ENCODE peak calls at places on chromosomes 13 and 19, in seven cellular contexts. S is pancreas, Q is IMR-90, M is left ventricle myocardium inferior, H is HCT116, N is gastrocnemius medialis, D is brain microvascular endothelial cell. A is an unnamed sample.
A peak's percentile ranks its signal among the peaks of the same experiment; 100 is the strongest.

GRCh38 chr13:30017880-30018279 is 167.5 kb upstream of the UBL3 start:
- DNase-seq in S (no peak), Q (no peak), M (no peak), H (no peak), N (no peak), D (no peak), A (no peak)

GRCh38 chr19:15331419-15332310 is 674 bp downstream of the BRD4 start:
- DNase-seq in S (peak; percentile 61), Q (no peak), M (peak; percentile 60), H (no peak), N (peak; percentile 34), D (no peak), A (no peak)

GRCh38 chr13:76570485-76570884 is 315.7 kb downstream of the KCTD12 start:
- DNase-seq in S (no peak), Q (no peak), M (no peak), H (no peak), N (no peak), D (no peak), A (no peak)

GRCh38 chr19:18408053-18408476 is 10.6 kb upstream of the LRRC25 start:
- DNase-seq in S (peak; percentile 59), Q (no peak), M (no peak), H (no peak), N (no peak), D (no peak), A (no peak)

GRCh38 chr13:108478179-108478578 is 151.2 kb upstream of the MYO16 start:
- DNase-seq in S (no peak), Q (no peak), M (no peak), H (no peak), N (no peak), D (no peak), A (no peak)

GRCh38 chr13:113723400-113724015 is 35.5 kb upstream of the TMEM255B start:
- DNase-seq in S (no peak), Q (no peak), M (no peak), H (no peak), N (no peak), D (no peak), A (no peak)

GRCh38 chr19:18157465-18158063 is 4.6 kb downstream of the PIK3R2 start:
- DNase-seq in S (peak; percentile 56), Q (no peak), M (no peak), H (no peak), N (no peak), D (no peak), A (peak; percentile 70)

GRCh38 chr19:15501596-15501995 is 6.7 kb upstream of the CYP4F22 start:
- DNase-seq in S (no peak), Q (no peak), M (no peak), H (no peak), N (no peak), D (no peak), A (no peak)

GRCh38 chr19:49791776-49792445 is 21.2 kb downstream of the FUZ start:
- DNase-seq in S (no peak), Q (no peak), M (no peak), H (no peak), N (no peak), D (no peak), A (no peak)

GRCh38 chr19:12872941-12873890 is 8.0 kb downstream of the DNASE2 start:
- DNase-seq in S (peak; percentile 79), Q (peak; percentile 37), M (no peak), H (no peak), N (no peak), D (peak; percentile 52), A (peak; percentile 62)

GRCh38 chr19:18440421-18440877 is 2.5 kb upstream of the ISYNA1 start:
- DNase-seq in S (peak; percentile 51), Q (no peak), M (peak; percentile 27), H (no peak), N (no peak), D (no peak), A (peak; percentile 8)

DNA sequence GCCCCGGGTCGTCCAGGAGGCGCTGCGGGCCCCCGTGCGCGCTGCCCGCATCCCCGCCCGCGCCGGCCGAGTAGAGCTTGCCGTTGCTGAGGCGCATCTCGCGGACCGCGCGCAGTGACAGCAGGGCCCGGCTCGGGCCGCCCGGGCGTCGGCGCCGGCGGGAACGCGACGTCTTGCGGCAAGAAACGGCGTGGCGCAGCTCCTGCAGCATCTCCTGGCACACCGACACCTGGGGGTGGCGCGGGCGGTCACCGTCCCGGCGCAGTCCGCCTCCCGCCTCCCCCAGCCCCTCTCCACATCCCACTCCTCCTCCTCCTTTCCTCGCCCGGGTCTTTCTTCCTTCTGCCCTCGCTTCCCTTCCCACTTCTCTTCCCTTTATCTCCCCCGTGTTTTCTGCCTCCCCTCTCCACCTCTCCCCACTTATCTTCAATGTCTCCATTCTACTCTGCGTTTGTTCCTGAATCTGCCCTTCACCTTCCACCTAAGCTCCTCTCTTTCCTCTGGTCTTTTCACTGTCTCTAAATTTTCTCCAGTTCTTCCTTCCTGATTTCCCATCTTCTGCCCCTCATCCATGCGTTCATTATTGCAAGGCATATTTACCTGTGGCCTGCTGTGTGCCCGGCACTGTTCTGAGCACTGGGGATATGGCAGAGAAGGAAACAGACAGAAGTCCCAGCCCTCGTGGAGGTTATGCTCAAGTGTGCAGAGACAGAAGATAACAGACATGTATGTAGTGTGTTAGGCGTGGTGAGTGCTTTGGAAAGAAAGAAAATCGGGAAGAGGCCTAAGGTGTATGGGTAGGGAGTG is 5.2 kb upstream of the ATP1A3 start:
- DNase-seq in S (no peak), Q (no peak), M (no peak), H (no peak), N (no peak), D (no peak), A (no peak)
- H3K27me3 ChIP-seq in S (no peaks in the 10 kb centered on the region), Q (peaks cover 77% of the 10 kb centered on the region), M (peaks cover 81% of the 10 kb centered on the region), H (peaks cover 24% of the 10 kb centered on the region), N (peaks cover 54% of the 10 kb centered on the region), D (peaks cover 50% of the 10 kb centered on the region), A (peaks cover 26% of the 10 kb centered on the region)

GRCh38 chr19:40588110-40588854 is 11.6 kb downstream of the SHKBP1 start:
- DNase-seq in S (no peak), Q (no peak), M (no peak), H (peak; percentile 46), N (no peak), D (peak; percentile 32), A (peak; percentile 49)

GRCh38 chr19:40589723-40590429 is 11.3 kb upstream of the LTBP4 start:
- DNase-seq in S (no peak), Q (no peak), M (no peak), H (no peak), N (no peak), D (no peak), A (no peak)

GRCh38 chr19:40588926-40589569 is 12.1 kb upstream of the LTBP4 start:
- DNase-seq in S (no peak), Q (no peak), M (no peak), H (no peak), N (no peak), D (no peak), A (no peak)

GRCh38 chr19:40592170-40592569 is 9.0 kb upstream of the LTBP4 start:
- DNase-seq in S (no peak), Q (peak; percentile 76), M (no peak), H (no peak), N (no peak), D (peak; percentile 71), A (peak; percentile 76)

GRCh38 chr19:40590464-40591265 is 10.5 kb upstream of the LTBP4 start:
- DNase-seq in S (no peak), Q (no peak), M (no peak), H (no peak), N (no peak), D (no peak), A (no peak)
- TF ChIP-seq CTCF in S (no peak), Q (no peak), M (no peak), H (no peak), N (no peak), D (no peak), A (no peak)

DNA sequence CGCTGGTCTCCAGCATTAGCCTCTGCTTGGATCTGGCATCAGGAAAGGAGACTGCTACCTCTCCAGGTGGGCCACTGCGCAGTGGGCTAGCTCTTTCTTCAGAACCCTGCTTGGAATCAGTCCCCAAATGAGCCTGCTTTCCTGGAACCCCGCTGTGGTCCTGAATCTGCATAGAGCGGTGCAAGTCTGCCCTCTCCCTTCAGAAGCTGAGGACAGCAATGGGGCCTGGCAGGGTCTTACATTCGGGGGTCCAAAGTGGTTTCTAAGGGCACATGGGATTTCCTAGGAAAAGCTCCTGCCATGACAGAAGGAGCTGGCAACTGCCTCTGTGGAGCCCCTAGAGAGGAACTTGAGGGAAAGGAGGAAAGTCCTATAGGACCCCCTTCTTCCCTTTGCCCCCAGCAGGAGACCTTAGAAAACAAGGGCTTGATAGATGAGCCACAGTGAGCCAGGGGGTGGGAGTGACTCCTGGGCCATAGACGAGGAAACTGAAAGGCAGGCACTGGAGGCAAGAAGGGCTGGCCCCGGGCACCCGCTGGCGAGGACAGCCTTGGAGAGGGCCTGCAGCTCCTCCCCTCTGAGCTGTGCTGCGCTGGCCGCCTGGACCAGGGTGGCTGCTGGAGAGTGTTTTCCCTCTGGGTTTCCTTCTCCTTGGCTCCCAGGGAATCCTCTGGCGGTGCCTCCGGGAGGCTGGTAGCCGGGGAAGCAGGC is 1.4 kb upstream of the VSTM2B start:
- DNase-seq in S (no peak), Q (no peak), M (peak; percentile 2), H (no peak), N (no peak), D (no peak), A (no peak)
- H3K27me3 ChIP-seq in S (peaks cover 6% of the 10 kb centered on the region), Q (peaks cover 50% of the 10 kb centered on the region), M (peaks cover 100% of the 10 kb centered on the region), H (peaks cover 23% of the 10 kb centered on the region), N (peaks cover 43% of the 10 kb centered on the region), D (peaks cover 55% of the 10 kb centered on the region), A (peaks cover 37% of the 10 kb centered on the region)

GRCh38 chr19:5806133-5806489 is 1.2 kb downstream of the NRTN start:
- DNase-seq in S (no peak), Q (no peak), M (no peak), H (no peak), N (no peak), D (no peak), A (no peak)
- TF ChIP-seq CTCF in S (no peak), Q (no peak), M (no peak), H (no peak), N (no peak), D (no peak), A (no peak)